ENCODE peak calls at places on chromosomes 4 and X, in nine cellular contexts. A is body of pancreas, O is gastrocnemius medialis, E is endothelial cell of umbilical vein, F is sigmoid colon, T is breast epithelium, L is esophagus squamous epithelium, D is upper lobe of left lung, Y is tibial nerve. W is an unnamed sample.

GRCh38 chr4:119118397-119118796 is 17.2 kb upstream of the MYOZ2 start:
- DNase-seq in A (peak; percentile 33), O (no peak), E (peak; percentile 89), F (no peak), T (no peak), L (no peak), D (no peak), Y (no peak), W (no peak)

GRCh38 chr4:28966982-28967381 is 1753.2 kb upstream of the PCDH7 start:
- DNase-seq in A (no peak), O (no peak), E (no peak), F (no peak), T (no peak), L (no peak), D (no peak), Y (no peak), W (no peak)

GRCh38 chrX:78747471-78747870 is at the start of gene LPAR4:
- DNase-seq in A (no peak), O (no peak), E (peak; percentile 1), F (no peak), T (no peak), L (no peak), D (no peak), Y (no peak), W (no peak)

GRCh38 chrX:154738013-154738738 is 12.7 kb downstream of the GAB3 start:
- DNase-seq in A (peak; percentile 40), O (no peak), E (peak; percentile 87), F (peak; percentile 86), T (no peak), L (no peak), D (peak; percentile 61), Y (no peak), W (peak; percentile 60)

GRCh38 chr4:727576-727975 is 21.9 kb downstream of the PCGF3 start:
- DNase-seq in A (no peak), O (no peak), E (no peak), F (no peak), T (no peak), L (no peak), D (no peak), Y (no peak), W (no peak)

GRCh38 chr4:88880501-88881226 is 176.3 kb downstream of the FAM13A start:
- DNase-seq in A (no peak), O (no peak), E (no peak), F (no peak), T (no peak), L (no peak), D (no peak), Y (no peak), W (no peak)

GRCh38 chrX:49165901-49166881 is 3.6 kb downstream of the MAGIX start:
- DNase-seq in A (peak; percentile 83), O (peak; percentile 45), E (peak; percentile 66), F (peak; percentile 93), T (peak; percentile 83), L (peak; percentile 37), D (peak; percentile 84), Y (peak; percentile 36), W (peak; percentile 76)

GRCh38 chr4:89356086-89356485 is 48.5 kb upstream of the GPRIN3 start:
- DNase-seq in A (no peak), O (no peak), E (peak; percentile 44), F (no peak), T (no peak), L (no peak), D (no peak), Y (no peak), W (no peak)

GRCh38 chr4:70841951-70842350 is 2.3 kb upstream of the GRSF1 start:
- DNase-seq in A (no peak), O (no peak), E (no peak), F (no peak), T (no peak), L (no peak), D (no peak), Y (no peak), W (no peak)

GRCh38 chr4:70838400-70838971 is 1.2 kb downstream of the GRSF1 start:
- DNase-seq in A (no peak), O (no peak), E (peak; percentile 29), F (no peak), T (no peak), L (no peak), D (no peak), Y (no peak), W (no peak)

GRCh38 chr4:70842761-70843435 is 3.2 kb upstream of the GRSF1 start:
- DNase-seq in A (no peak), O (no peak), E (no peak), F (no peak), T (no peak), L (no peak), D (no peak), Y (no peak), W (no peak)

GRCh38 chr4:70838972-70839536 is 636 bp downstream of the GRSF1 start:
- DNase-seq in A (peak; percentile 76), O (peak; percentile 35), E (peak; percentile 75), F (peak; percentile 83), T (peak; percentile 45), L (peak; percentile 16), D (peak; percentile 72), Y (peak; percentile 24), W (peak; percentile 48)

DNA sequence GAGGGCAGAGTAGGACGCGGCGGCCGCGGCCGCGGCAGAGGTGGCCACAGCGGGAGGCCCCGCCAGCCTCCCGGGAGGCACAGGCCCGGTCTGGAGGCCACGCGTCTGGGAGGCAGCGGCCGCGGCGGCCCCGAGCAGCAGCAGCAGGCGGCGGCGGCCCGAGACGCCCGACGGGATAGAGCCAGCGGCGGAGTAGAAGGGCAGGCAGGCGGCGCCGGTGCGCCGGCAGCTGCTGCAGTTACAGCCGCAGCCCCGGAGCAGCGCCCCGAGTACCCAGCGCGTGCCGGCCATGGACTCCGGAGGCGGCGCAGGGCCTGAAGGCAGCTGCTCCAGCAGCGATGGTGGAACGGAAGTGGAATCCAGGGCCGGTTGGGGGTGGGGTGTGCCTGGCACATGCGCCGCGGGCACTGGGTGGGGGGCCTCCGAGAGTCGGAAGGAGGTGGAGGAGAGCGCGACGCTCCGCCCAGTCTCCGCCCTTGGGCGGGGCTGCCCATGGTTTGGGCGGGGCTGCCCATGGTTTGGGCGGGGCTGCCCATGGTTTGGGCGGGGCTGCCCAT is at the start of gene GRSF1:
- DNase-seq in A (peak; percentile 96), O (peak; percentile 94), E (peak; percentile 91), F (peak; percentile 96), T (peak; percentile 84), L (peak; percentile 73), D (peak; percentile 95), Y (peak; percentile 88), W (peak; percentile 92)
- TF ChIP-seq POLR2A in A (peak; percentile 85), O (peak; percentile 71), E (peak; percentile 87), F (peak; percentile 41), T (no peak), L (peak; percentile 79), D (peak; percentile 76), Y (peak; percentile 23), W (peak; percentile 20)

DNA sequence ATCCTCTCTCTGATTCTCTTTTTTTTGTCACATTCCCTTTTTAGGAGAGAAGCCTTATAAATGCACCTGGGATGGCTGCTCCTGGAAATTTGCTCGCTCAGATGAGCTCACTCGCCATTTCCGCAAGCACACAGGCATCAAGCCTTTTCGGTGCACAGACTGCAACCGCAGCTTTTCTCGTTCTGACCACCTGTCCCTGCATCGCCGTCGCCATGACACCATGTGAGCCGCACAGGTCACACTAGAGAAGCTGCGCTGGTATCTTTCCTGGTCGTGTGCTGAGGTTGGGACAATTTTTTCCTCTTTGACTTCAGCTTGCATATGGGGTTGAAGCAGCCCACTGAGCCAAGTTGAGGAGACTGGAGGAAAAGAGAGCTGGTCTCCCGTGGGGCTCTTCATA is 52.1 kb downstream of the KLF8 start:
- DNase-seq in A (no peak), O (no peak), E (no peak), F (no peak), T (no peak), L (no peak), D (no peak), Y (no peak), W (no peak)
- H3K4me1 ChIP-seq in A (no peaks in the 10 kb centered on the region), O (no peaks in the 10 kb centered on the region), E (no peaks in the 10 kb centered on the region), F (no peaks in the 10 kb centered on the region), T (no peaks in the 10 kb centered on the region), L (no peaks in the 10 kb centered on the region), D (no peaks in the 10 kb centered on the region), Y (no peaks in the 10 kb centered on the region), W (no peaks in the 10 kb centered on the region)

GRCh38 chr4:87112063-87112462 is 108.4 kb downstream of the KLHL8 start:
- DNase-seq in A (no peak), O (no peak), E (no peak), F (no peak), T (no peak), L (no peak), D (no peak), Y (no peak), W (no peak)

GRCh38 chr4:87117051-87117729 is 103.2 kb downstream of the KLHL8 start:
- DNase-seq in A (no peak), O (no peak), E (no peak), F (no peak), T (no peak), L (no peak), D (no peak), Y (no peak), W (no peak)

GRCh38 chr4:87117730-87118075 is 102.7 kb downstream of the KLHL8 start:
- DNase-seq in A (peak; percentile 18), O (no peak), E (no peak), F (no peak), T (no peak), L (no peak), D (no peak), Y (no peak), W (no peak)

GRCh38 chr4:87116230-87116629 is 104.2 kb downstream of the KLHL8 start:
- DNase-seq in A (no peak), O (no peak), E (no peak), F (no peak), T (no peak), L (no peak), D (no peak), Y (no peak), W (no peak)

DNA sequence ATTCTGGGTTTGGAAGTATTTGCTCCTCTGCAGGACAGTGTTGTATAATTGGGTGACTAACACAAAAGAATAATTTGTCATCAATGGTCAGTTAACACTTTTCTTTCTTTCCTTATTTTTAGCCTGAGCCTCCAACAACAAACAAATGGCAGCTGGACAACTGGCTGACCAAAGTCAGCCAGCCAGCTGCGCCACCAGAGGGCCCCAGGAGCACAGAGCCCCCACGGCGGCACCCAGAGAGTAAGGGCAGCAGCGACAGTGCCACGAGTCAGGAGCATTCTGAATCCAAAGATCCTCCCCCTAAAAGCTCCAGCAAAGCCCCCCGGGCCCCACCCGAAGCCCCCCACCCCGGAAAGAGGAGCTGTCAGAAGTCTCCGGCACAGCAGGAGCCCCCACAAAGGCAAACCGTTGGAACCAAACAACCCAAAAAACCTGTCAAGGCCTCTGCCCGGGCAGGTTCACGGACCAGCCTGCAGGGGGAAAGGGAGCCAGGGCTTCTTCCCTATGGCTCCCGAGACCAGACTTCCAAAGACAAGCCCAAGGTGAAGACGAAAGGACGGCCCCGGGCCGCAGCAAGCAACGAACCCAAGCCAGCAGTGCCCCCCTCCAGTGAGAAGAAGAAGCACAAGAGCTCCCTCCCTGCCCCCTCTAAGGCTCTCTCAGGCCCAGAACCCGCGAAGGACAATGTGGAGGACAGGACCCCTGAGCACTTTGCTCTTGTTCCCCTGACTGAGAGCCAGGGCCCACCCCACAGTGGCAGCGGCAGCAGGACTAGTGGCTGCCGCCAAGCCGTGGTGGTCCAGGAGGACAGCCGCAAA is 106.0 kb downstream of the KLHL8 start:
- DNase-seq in A (no peak), O (no peak), E (no peak), F (no peak), T (no peak), L (no peak), D (no peak), Y (no peak), W (no peak)
- TF ChIP-seq CTCF in A (no peak), O (peak; percentile 6), E (no peak), F (no peak), T (no peak), L (no peak), D (no peak), Y (no peak), W (no peak)

GRCh38 chrX:151098996-151099395 is 77.4 kb upstream of the GPR50 start:
- DNase-seq in A (peak; percentile 14), O (no peak), E (no peak), F (no peak), T (no peak), L (no peak), D (no peak), Y (no peak), W (no peak)
- TF ChIP-seq POLR2A in A (no peak), O (no peak), E (no peak), F (no peak), T (no peak), L (no peak), D (no peak), Y (no peak), W (no peak)